ENCODE peak calls at places on chromosomes 3 and 15, in four cellular contexts. One of them, this sample, is unnamed.

GRCh38 chr15:29348308-29348914 is 78.8 kb upstream of the NSMCE3 start:
- DNase-seq in K562: no peak
- DNase-seq in HepG2: no peak
- DNase-seq in SK-N-SH: no peak
- DNase-seq in this sample: no peak

GRCh38 chr3:69439683-69440270 is 53.9 kb upstream of the FRMD4B start:
- DNase-seq in HepG2: peak
- DNase-seq in SK-N-SH: no peak
- DNase-seq in K562: no peak
- DNase-seq in this sample: no peak

GRCh38 chr3:50632450-50632849 is 15.5 kb downstream of the MAPKAPK3 start:
- DNase-seq in SK-N-SH: peak
- DNase-seq in K562: peak
- DNase-seq in HepG2: no peak
- DNase-seq in this sample: no peak

GRCh38 chr3:123818921-123819429 is 65.2 kb downstream of the MYLK start:
- DNase-seq in SK-N-SH: no peak
- DNase-seq in HepG2: peak
- DNase-seq in K562: no peak
- DNase-seq in this sample: no peak

GRCh38 chr3:65919841-65920240 is 118.9 kb downstream of the MAGI1 start:
- DNase-seq in K562: no peak
- DNase-seq in SK-N-SH: no peak
- DNase-seq in HepG2: no peak
- DNase-seq in this sample: no peak

GRCh38 chr3:127714151-127714571 is 41.4 kb downstream of the ABTB1 start:
- DNase-seq in HepG2: no peak
- DNase-seq in K562: no peak
- DNase-seq in SK-N-SH: no peak
- DNase-seq in this sample: no peak

GRCh38 chr3:117016359-117016758 is 306.8 kb downstream of the TUSC7 start:
- DNase-seq in HepG2: no peak
- DNase-seq in SK-N-SH: no peak
- DNase-seq in K562: no peak
- DNase-seq in this sample: no peak

GRCh38 chr3:87082806-87083440 is 92.0 kb upstream of the VGLL3 start:
- DNase-seq in SK-N-SH: peak
- DNase-seq in K562: peak
- DNase-seq in HepG2: peak
- DNase-seq in this sample: no peak

GRCh38 chr3:72820405-72820804 is 27.8 kb downstream of the SHQ1 start:
- DNase-seq in K562: no peak
- DNase-seq in SK-N-SH: no peak
- DNase-seq in HepG2: no peak
- DNase-seq in this sample: no peak

GRCh38 chr15:82066455-82066854 is 20.6 kb upstream of the MEX3B start:
- DNase-seq in SK-N-SH: no peak
- DNase-seq in K562: no peak
- DNase-seq in HepG2: no peak
- DNase-seq in this sample: no peak

GRCh38 chr15:82062479-82062878 is 16.7 kb upstream of the MEX3B start:
- DNase-seq in K562: no peak
- DNase-seq in SK-N-SH: no peak
- DNase-seq in HepG2: no peak
- DNase-seq in this sample: no peak

GRCh38 chr15:82060817-82061216 is 15.0 kb upstream of the MEX3B start:
- DNase-seq in SK-N-SH: no peak
- DNase-seq in HepG2: no peak
- DNase-seq in K562: no peak
- DNase-seq in this sample: no peak

GRCh38 chr15:82064824-82065223 is 19.0 kb upstream of the MEX3B start:
- DNase-seq in HepG2: no peak
- DNase-seq in SK-N-SH: no peak
- DNase-seq in K562: no peak
- DNase-seq in this sample: no peak

DNA sequence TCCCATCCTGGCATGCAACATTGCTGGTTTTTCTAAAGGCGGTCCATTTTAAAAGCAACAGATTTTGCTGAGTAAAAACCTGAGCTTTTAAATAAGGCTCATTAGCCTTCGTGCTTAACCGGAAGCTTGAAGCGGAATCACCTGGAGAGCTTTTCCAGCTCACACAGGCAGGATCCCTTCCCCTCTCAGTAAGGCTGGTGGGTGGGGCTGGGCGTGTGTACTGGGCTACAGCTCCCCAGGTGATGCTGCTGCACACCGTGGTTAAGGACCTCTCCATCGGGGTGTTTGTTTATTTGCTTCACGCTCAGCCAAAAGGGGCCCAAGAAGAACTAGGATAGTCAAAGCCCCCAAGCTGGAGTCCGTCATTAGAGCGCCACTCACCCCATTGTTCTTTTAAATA is 17.2 kb upstream of the MEX3B start:
- DNase-seq in HepG2: no peak
- DNase-seq in K562: no peak
- DNase-seq in SK-N-SH: no peak
- DNase-seq in this sample: no peak
- TF ChIP-seq TAF1 in HepG2: no peak
- TF ChIP-seq TAF1 in K562: no peak
- TF ChIP-seq TAF1 in SK-N-SH: no peak
- TF ChIP-seq TAF1 in this sample: no peak

GRCh38 chr3:187208159-187208558 is 10.9 kb downstream of the RTP1 start:
- DNase-seq in K562: no peak
- DNase-seq in HepG2: no peak
- DNase-seq in SK-N-SH: no peak
- DNase-seq in this sample: no peak
- TF ChIP-seq POLR2AphosphoS5 in K562: no peak
- TF ChIP-seq POLR2AphosphoS5 in HepG2: no peak
- TF ChIP-seq POLR2AphosphoS5 in SK-N-SH: no peak
- TF ChIP-seq POLR2AphosphoS5 in this sample: no peak

DNA sequence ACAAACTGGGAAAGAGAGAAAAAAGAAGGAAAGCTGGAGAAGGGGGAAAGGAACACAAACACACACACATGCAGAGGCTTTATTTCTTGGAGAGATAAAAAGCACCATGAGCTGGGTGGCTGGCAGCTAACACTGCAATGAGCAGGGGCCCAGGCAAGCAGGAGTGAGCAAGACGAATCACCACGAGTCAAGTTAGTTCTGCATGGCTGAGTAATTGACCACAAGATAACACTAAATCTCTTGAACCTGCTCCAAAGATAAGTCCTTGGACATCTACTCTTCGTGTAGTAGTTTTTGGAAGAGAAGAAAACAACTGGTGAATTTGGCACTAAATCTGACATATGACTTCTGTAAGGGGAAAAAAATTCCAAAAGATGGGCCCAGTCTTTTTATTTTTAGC is 100.9 kb downstream of the MYO5A start:
- DNase-seq in HepG2: no peak
- DNase-seq in SK-N-SH: peak
- DNase-seq in K562: peak
- DNase-seq in this sample: no peak
- TF ChIP-seq TAF1 in HepG2: no peak
- TF ChIP-seq TAF1 in SK-N-SH: no peak
- TF ChIP-seq TAF1 in K562: no peak
- TF ChIP-seq TAF1 in this sample: no peak

DNA sequence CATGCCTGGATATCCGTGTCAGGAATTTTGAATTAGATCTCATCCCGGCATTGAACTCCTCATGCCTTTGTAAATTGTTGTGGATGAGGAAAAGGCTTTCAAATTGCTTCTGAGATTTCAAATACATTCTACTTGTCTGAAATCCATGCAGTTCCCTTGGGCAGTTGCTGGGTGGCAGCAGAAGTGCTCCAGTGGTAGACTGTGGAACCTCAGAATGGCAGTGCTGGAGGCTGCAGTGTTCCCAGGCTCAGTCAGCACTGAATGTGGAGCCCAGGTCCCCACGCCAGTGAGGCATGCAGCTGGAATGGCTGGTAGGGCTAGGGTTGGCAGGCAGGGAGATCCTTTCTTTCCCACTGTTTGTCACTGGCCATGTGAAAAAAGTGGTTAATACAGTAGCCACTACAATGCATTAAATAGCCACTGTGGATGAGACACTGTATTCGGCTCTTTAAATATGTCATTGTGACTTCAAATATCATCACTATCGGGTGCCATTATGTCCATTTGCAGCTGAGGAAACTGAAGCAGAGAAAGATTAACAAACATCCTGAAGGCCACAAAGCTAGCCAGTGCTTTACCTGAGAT is 98.6 kb downstream of the TPRG1 start:
- DNase-seq in HepG2: peak
- DNase-seq in SK-N-SH: no peak
- DNase-seq in K562: no peak
- DNase-seq in this sample: no peak
- TF ChIP-seq POLR2AphosphoS5 in HepG2: no peak
- TF ChIP-seq POLR2AphosphoS5 in SK-N-SH: no peak
- TF ChIP-seq POLR2AphosphoS5 in K562: no peak
- TF ChIP-seq POLR2AphosphoS5 in this sample: no peak

GRCh38 chr3:186942168-186942567 is 11.8 kb downstream of the ST6GAL1 start:
- DNase-seq in K562: no peak
- DNase-seq in HepG2: no peak
- DNase-seq in SK-N-SH: no peak
- DNase-seq in this sample: no peak

GRCh38 chr3:186937017-186937875 is 6.9 kb downstream of the ST6GAL1 start:
- DNase-seq in K562: no peak
- DNase-seq in SK-N-SH: no peak
- DNase-seq in HepG2: no peak
- DNase-seq in this sample: no peak

GRCh38 chr3:186939536-186939935 is 9.2 kb downstream of the ST6GAL1 start:
- DNase-seq in SK-N-SH: no peak
- DNase-seq in HepG2: no peak
- DNase-seq in K562: no peak
- DNase-seq in this sample: no peak

GRCh38 chr3:186938716-186939115 is 8.4 kb downstream of the ST6GAL1 start:
- DNase-seq in HepG2: no peak
- DNase-seq in SK-N-SH: no peak
- DNase-seq in K562: peak
- DNase-seq in this sample: no peak

DNA sequence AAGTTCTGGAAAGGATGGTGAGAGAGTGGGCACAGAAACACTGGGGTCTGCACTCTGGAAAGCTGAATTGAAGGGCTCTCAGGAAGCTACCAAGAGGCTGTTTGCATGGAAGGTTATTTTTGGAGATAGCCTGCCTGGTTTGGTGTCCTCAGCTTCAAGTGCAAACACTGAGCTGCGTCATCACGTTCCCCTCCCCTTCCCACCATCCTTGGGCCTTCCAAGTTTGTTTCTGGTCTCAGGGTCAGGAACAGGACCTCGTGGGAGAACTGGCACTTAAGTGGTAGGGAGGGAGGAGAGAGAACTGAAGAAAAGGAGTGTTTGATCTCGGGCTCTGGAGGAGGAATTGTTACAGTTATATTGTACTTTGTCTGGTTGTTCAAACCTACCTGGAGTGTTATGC is 10.6 kb downstream of the ST6GAL1 start:
- DNase-seq in HepG2: no peak
- DNase-seq in K562: no peak
- DNase-seq in SK-N-SH: no peak
- DNase-seq in this sample: no peak
- TF ChIP-seq TAF1 in HepG2: no peak
- TF ChIP-seq TAF1 in K562: no peak
- TF ChIP-seq TAF1 in SK-N-SH: no peak
- TF ChIP-seq TAF1 in this sample: no peak

GRCh38 chr3:39051649-39052557 is at the start of the genes SCN11A and WDR48:
- DNase-seq in HepG2: peak
- DNase-seq in SK-N-SH: peak
- DNase-seq in K562: peak
- DNase-seq in this sample: peak
- TF ChIP-seq POLR2AphosphoS5 in HepG2: peak
- TF ChIP-seq POLR2AphosphoS5 in SK-N-SH: peak
- TF ChIP-seq POLR2AphosphoS5 in K562: peak
- TF ChIP-seq POLR2AphosphoS5 in this sample: peak

DNA sequence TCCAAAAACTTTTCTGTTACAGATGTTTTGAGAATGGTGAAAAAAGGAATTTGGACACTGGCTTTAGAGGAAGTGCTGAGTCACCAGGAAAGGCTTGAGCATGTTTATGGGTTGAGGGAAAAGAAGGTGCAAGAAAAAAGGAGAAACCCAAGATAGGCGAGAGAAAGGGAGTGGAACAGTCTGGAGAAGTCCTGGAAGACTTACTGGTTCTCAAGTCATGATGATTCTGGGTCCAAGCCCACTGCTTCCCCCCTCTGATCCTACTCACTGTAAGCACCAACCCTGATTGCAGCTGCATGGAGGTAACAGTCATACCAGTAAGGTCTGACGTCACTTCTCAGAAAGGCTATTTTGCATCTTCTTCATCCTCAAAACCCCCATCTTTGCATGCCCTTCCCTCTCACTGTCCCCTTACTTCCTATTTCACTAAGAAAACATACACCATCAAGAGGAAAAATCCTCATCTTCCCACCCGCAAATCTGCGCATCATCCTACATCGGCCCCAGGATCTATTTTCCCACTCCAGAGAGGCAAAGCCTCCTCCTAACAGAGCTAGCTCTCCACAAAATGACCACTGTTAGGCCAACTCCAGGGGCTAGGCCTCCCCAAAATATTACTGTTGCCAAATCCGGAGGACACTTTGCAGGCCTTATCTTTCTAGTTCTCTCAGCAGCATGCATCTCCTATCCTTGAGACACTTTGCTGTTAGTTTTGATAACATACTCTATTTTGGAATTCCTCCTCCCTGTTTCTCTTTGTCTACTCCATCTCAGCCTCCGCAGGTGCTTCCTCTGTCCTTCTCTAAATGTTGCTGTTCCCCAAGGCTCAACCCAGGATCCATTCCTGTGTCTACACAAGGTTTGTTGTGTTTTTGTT is 3.2 kb upstream of the ATP13A3 start:
- DNase-seq in HepG2: no peak
- DNase-seq in SK-N-SH: no peak
- DNase-seq in K562: peak
- DNase-seq in this sample: peak
- TF ChIP-seq TAF1 in HepG2: no peak
- TF ChIP-seq TAF1 in SK-N-SH: no peak
- TF ChIP-seq TAF1 in K562: no peak
- TF ChIP-seq TAF1 in this sample: no peak

GRCh38 chr3:197205265-197205664 is 93.1 kb downstream of the DLG1 start:
- DNase-seq in K562: no peak
- DNase-seq in HepG2: no peak
- DNase-seq in SK-N-SH: no peak
- DNase-seq in this sample: no peak

GRCh38 chr3:197203714-197204146 is 94.7 kb downstream of the DLG1 start:
- DNase-seq in SK-N-SH: no peak
- DNase-seq in HepG2: no peak
- DNase-seq in K562: no peak
- DNase-seq in this sample: no peak

GRCh38 chr3:197209366-197210260 is 88.8 kb downstream of the DLG1 start:
- DNase-seq in K562: no peak
- DNase-seq in SK-N-SH: no peak
- DNase-seq in HepG2: no peak
- DNase-seq in this sample: no peak

GRCh38 chr3:197204729-197205128 is 93.7 kb downstream of the DLG1 start:
- DNase-seq in SK-N-SH: no peak
- DNase-seq in HepG2: no peak
- DNase-seq in K562: no peak
- DNase-seq in this sample: no peak

DNA sequence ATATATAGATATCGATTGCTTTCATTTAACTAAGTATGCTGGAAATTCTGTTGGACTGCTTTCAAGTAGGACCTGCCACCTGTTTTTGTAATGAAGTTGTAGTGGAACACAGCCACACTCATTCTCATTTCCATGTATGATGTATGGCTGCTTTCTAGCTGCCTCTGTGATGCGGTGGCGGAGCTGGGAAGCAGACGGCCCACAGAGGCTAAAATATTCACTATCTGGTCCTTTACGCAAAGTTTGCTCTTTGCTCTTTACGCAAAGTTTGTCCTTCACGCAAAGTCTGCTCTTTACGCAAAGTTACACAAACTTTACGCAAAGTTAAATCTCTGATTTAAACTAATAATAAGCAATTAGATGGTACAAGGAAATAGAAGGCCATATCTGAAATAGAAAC is 91.5 kb downstream of the DLG1 start:
- DNase-seq in HepG2: peak
- DNase-seq in K562: no peak
- DNase-seq in SK-N-SH: no peak
- DNase-seq in this sample: no peak
- TF ChIP-seq POLR2AphosphoS5 in HepG2: no peak
- TF ChIP-seq POLR2AphosphoS5 in K562: no peak
- TF ChIP-seq POLR2AphosphoS5 in SK-N-SH: no peak
- TF ChIP-seq POLR2AphosphoS5 in this sample: no peak